ENCODE peak calls at places on chromosome 16, in six cellular contexts. H is AG04450; N is effector memory CD4-positive, alpha-beta T cell; V is stimulated activated CD8-positive, alpha-beta memory T cell treated with anti-CD3 and anti-CD28 coated beads, Interleukin-15, amount 100 ng/mL, for 24 hours; O is T-helper 2 cell; Q is dorsolateral prefrontal cortex. D is an unnamed sample.

GRCh38 chr16:27310576-27311448 is 3.0 kb upstream of the IL4R start:
- DNase-seq in H (no peak), N (no peak), V (no peak), O (no peak), Q (no peak), D (no peak)

GRCh38 chr16:83928341-83929055 is 24.5 kb upstream of the OSGIN1 start:
- DNase-seq in H (peak; percentile 45), N (no peak), V (no peak), O (no peak), Q (no peak), D (no peak)

GRCh38 chr16:28486266-28486665 is 5.6 kb downstream of the CLN3 start:
- DNase-seq in H (no peak), N (no peak), V (no peak), O (no peak), Q (no peak), D (no peak)

GRCh38 chr16:49698931-49699715 is 156.8 kb downstream of the ZNF423 start:
- DNase-seq in H (no peak), N (no peak), V (no peak), O (no peak), Q (no peak), D (no peak)

GRCh38 chr16:10751291-10751697 is 7.7 kb downstream of the NUBP1 start:
- DNase-seq in H (no peak), N (no peak), V (no peak), O (no peak), Q (no peak), D (no peak)

GRCh38 chr16:27444470-27444869 is 42.5 kb downstream of the IL21R start:
- DNase-seq in H (no peak), N (no peak), V (no peak), O (no peak), Q (peak; percentile 15), D (no peak)

GRCh38 chr16:4494746-4495490 is 18.7 kb downstream of the HMOX2 start:
- DNase-seq in H (no peak), N (no peak), V (no peak), O (no peak), Q (no peak), D (no peak)

GRCh38 chr16:82945420-82946096 is 318.8 kb downstream of the CDH13 start:
- DNase-seq in H (no peak), N (no peak), V (no peak), O (no peak), Q (no peak), D (no peak)

GRCh38 chr16:50326835-50327465 is 41.8 kb downstream of the BRD7 start:
- DNase-seq in H (no peak), N (peak; percentile 46), V (no peak), O (no peak), Q (no peak), D (no peak)

GRCh38 chr16:64865037-64865696 is 256.7 kb downstream of the CDH11 start:
- DNase-seq in H (no peak), N (no peak), V (no peak), O (no peak), Q (no peak), D (no peak)

GRCh38 chr16:5350118-5350517 is 252.5 kb upstream of the EEF2KMT start:
- DNase-seq in H (no peak), N (no peak), V (no peak), O (no peak), Q (no peak), D (no peak)

GRCh38 chr16:46932802-46933201 is 40.7 kb downstream of the DNAJA2 start:
- DNase-seq in H (no peak), N (no peak), V (no peak), O (no peak), Q (no peak), D (no peak)

GRCh38 chr16:24135624-24136296 is 120.4 kb upstream of the CACNG3 start:
- DNase-seq in H (no peak), N (no peak), V (no peak), O (no peak), Q (no peak), D (no peak)

GRCh38 chr16:8950580-8951077 is 13.1 kb downstream of the USP7 start:
- DNase-seq in H (no peak), N (no peak), V (no peak), O (no peak), Q (no peak), D (no peak)

D was measured in amygdala.